ENCODE peak calls at places on chromosome 9, in ten cellular contexts. P is IMR-90, O is mammary epithelial cell, D is GM20000, K is PC-9, B is HepG2, Z is left lung, Y is tibial nerve, M is AG09319, J is foreskin fibroblast. U is an unnamed sample.
A peak's percentile ranks its signal among the peaks of the same experiment; 100 is the strongest.

GRCh38 chr9:34310205-34310604 is 18.9 kb downstream of the KIF24 start:
- DNase-seq in Z (no peak), K (no peak), J (peak; percentile 34), D (no peak), B (no peak), P (peak; percentile 41), Y (no peak), M (no peak), O (no peak), U (no peak)

GRCh38 chr9:126023962-126024361 is 276.8 kb downstream of the PBX3 start:
- DNase-seq in P (no peak), M (no peak), B (no peak), Z (no peak), J (no peak), K (no peak), O (no peak), D (no peak), Y (no peak), U (no peak)

GRCh38 chr9:116260531-116260930 is 106.9 kb downstream of the PAPPA start:
- DNase-seq in B (no peak), J (no peak), Z (no peak), M (no peak), K (no peak), D (no peak), Y (no peak), O (no peak), P (no peak), U (no peak)

GRCh38 chr9:133371261-133371711 is 4.6 kb downstream of the SURF4 start:
- DNase-seq in B (no peak), M (no peak), J (no peak), O (no peak), K (no peak), P (no peak), Y (no peak), Z (no peak), D (no peak), U (no peak)

GRCh38 chr9:107650995-107651394 is 161.4 kb upstream of the KLF4 start:
- DNase-seq in P (no peak), Y (no peak), M (no peak), B (no peak), Z (no peak), D (no peak), J (no peak), O (no peak), K (no peak), U (no peak)

GRCh38 chr9:127035423-127035822 is 87.0 kb downstream of the ANGPTL2 start:
- DNase-seq in K (no peak), J (peak; percentile 80), P (peak; percentile 17), M (no peak), D (no peak), Y (peak; percentile 70), Z (no peak), B (no peak), O (no peak), U (no peak)

GRCh38 chr9:74920944-74921626 is 31.6 kb downstream of the C9orf40 start:
- DNase-seq in D (no peak), B (no peak), P (no peak), M (no peak), Z (no peak), K (no peak), Y (no peak), J (peak; percentile 12), O (peak; percentile 18), U (no peak)

GRCh38 chr9:698937-699336 is 142.6 kb upstream of the DMRT1 start:
- DNase-seq in K (no peak), B (no peak), Y (no peak), J (no peak), O (no peak), Z (no peak), D (no peak), P (no peak), M (no peak), U (no peak)

GRCh38 chr9:91530829-91531228 is 107.2 kb upstream of the NFIL3 start:
- DNase-seq in Z (no peak), K (no peak), D (no peak), M (no peak), Y (no peak), O (no peak), B (peak; percentile 45), J (peak; percentile 28), P (peak; percentile 43), U (no peak)

GRCh38 chr9:32589083-32589713 is 16.2 kb upstream of the NDUFB6 start:
- DNase-seq in Y (no peak), D (peak; percentile 55), B (peak; percentile 28), P (peak; percentile 57), M (no peak), O (peak; percentile 35), Z (no peak), J (peak; percentile 62), K (peak; percentile 3), U (no peak)

GRCh38 chr9:35074791-35075190 is 2.4 kb upstream of the VCP start:
- DNase-seq in Y (no peak), P (no peak), K (no peak), B (no peak), O (no peak), Z (no peak), J (no peak), M (no peak), D (no peak), U (no peak)

GRCh38 chr9:128987800-128988199 is 40.3 kb downstream of the NUP188 start:
- DNase-seq in J (peak; percentile 90), M (peak; percentile 40), O (peak; percentile 64), K (no peak), Y (no peak), D (no peak), Z (no peak), B (no peak), P (peak; percentile 80), U (peak; percentile 54)

GRCh38 chr9:128995791-128996190 is 32.3 kb downstream of the SH3GLB2 start:
- DNase-seq in M (no peak), P (no peak), D (no peak), B (no peak), Y (no peak), O (peak; percentile 66), J (peak; percentile 56), Z (no peak), K (no peak), U (no peak)

GRCh38 chr9:128998462-128998861 is 29.7 kb downstream of the SH3GLB2 start:
- DNase-seq in K (no peak), Y (no peak), J (no peak), B (no peak), Z (no peak), D (no peak), O (peak; percentile 30), P (no peak), M (no peak), U (no peak)

GRCh38 chr9:128992995-128993394 is 35.1 kb downstream of the SH3GLB2 start:
- DNase-seq in B (no peak), M (no peak), K (no peak), O (peak; percentile 44), Z (no peak), D (no peak), J (peak; percentile 40), P (no peak), Y (no peak), U (no peak)
- TF ChIP-seq CTCF in B (peak; percentile 34), M (peak; percentile 18), K (no peak), O (peak; percentile 39), Z (no peak), D (no peak), J (peak; percentile 35), P (peak; percentile 8), Y (no peak), U (peak; percentile 34)

DNA sequence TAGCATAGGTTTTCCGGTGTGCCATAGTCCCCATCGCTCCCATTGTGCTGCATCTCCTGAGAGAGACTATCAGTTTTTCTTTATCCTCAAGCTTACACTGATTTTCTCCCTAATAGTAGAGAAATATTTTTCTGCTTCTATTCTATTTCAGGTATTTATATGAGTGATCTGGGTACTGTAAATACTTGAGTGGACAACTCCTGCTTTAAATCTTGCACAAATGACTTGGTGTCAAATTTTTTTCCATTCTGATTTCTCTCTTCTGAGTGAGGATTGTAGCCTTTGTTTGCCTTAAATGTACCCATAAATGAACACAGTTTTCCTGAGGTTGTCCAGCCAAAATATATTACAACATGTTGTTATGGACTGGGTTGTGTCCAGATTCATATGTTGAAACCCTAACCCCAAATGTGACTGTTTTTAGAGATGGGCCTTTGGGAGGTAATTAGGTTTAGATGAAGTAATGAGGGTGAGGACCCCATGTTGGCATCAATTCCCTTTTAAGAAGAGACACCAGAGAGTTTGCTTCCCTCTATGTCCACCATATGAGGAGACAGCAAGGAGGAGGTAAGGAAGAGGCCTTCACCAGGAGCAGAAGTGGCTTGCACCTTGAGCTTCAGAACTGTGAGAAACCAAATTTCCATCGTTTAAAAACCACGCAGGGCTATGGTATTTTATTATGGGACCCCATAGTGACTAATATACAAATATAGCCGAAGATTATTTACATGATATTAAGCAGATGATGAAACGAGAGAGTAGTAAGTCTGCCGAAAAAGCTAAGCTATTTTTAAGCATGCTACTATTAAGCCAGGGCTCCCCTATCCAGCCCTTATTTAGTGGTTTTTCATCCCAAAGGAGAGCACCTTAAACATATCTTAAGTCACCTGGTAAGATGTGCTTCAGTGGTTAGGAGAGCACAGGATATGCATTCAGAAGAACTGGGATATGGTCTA is 336.4 kb upstream of the MPDZ start:
- DNase-seq in B (no peak), O (no peak), P (no peak), J (no peak), Y (no peak), D (no peak), M (no peak), Z (no peak), K (no peak), U (no peak)
- TF ChIP-seq CTCF in B (no peak), O (no peak), P (no peak), J (no peak), Y (no peak), D (no peak), M (no peak), Z (no peak), K (no peak), U (no peak)

DNA sequence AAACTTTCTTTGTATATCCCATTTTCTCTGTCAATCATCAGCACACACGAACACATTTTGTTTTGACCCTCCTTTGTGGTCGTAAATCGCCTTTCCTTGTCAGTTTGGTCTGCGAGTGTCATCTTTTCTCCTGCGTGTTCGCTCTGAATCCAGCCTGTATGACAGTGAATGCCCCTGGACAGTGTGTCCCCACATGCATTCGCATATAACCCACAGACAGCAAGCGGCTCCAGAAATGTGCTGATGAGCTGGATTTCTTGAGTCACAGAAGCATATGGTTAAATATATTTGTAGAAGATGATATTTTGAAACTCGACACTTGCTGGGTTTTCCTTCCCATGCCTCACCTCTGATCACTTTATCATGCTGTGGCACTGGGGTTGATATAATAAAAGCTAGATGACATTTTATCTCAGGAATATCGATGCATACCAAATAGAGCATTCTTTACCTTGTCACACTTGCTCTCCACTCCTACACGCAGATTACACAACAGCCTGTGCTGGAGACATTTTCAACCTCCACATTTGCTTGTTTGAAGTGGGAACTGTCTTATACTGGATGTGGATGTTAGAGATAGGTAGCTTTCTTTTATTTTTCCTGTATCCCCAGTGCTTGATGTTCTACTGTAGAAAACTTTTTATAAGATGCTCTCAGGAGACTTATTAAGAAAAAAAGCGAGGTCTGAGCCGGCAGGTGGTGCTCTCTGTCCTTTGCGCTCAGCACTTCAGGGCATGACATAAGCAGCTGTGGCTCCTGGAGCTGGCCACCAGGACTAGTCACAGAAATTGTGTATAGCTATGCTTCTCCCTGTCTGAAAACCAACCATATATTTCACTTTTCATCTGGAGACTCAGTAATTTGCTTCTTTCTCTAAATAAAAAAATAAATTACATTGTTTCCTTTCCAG is 215.1 kb downstream of the SH3GL2 start:
- DNase-seq in D (no peak), J (peak; percentile 15), M (no peak), P (no peak), B (peak; percentile 27), K (peak; percentile 1), O (peak; percentile 36), Y (no peak), Z (no peak), U (no peak)
- TF ChIP-seq CTCF in D (no peak), J (peak; percentile 10), M (no peak), P (no peak), B (peak; percentile 28), K (peak; percentile 25), O (peak; percentile 24), Y (no peak), Z (no peak), U (peak; percentile 40)

GRCh38 chr9:93302586-93303257 is 118.8 kb downstream of the WNK2 start:
- DNase-seq in Y (peak; percentile 47), O (peak; percentile 39), M (peak; percentile 19), Z (no peak), P (peak; percentile 58), K (peak; percentile 77), J (peak; percentile 61), D (peak; percentile 83), B (peak; percentile 73), U (no peak)
- TF ChIP-seq CTCF in Y (peak; percentile 43), O (peak; percentile 44), M (peak; percentile 64), Z (peak; percentile 34), P (peak; percentile 58), K (peak; percentile 84), J (peak; percentile 54), D (peak; percentile 51), B (peak; percentile 81), U (peak; percentile 52)

U was measured in AG09309.